ENCODE peak calls at places on chromosomes 6 and 20, in four cellular contexts. L is naive thymus-derived CD8-positive, alpha-beta T cell; P is breast epithelium; T is brain microvascular endothelial cell. Z is an unnamed sample.
A peak's percentile ranks its signal among the peaks of the same experiment; 100 is the strongest.

GRCh38 chr20:2691663-2692035 is 931 bp upstream of the EBF4 start:
- DNase-seq in L (no peak), P (no peak), T (no peak), Z (no peak)

GRCh38 chr20:56875052-56875663 is 246.1 kb downstream of the TFAP2C start:
- DNase-seq in L (no peak), P (no peak), T (peak; percentile 85), Z (no peak)

GRCh38 chr20:21110811-21111210 is 4.7 kb upstream of the LINC00237 start:
- DNase-seq in L (no peak), P (no peak), T (no peak), Z (no peak)

GRCh38 chr20:14337400-14338171 is at the start of gene FLRT3:
- DNase-seq in P (peak; percentile 88), T (peak; percentile 97), L (no peak), Z (peak; percentile 16)

GRCh38 chr6:13398421-13398994 is 70.2 kb upstream of the TBC1D7 start:
- DNase-seq in P (no peak), L (no peak), T (no peak), Z (no peak)

GRCh38 chr6:36997811-36998722 is 7.4 kb upstream of the FGD2 start:
- DNase-seq in P (peak; percentile 67), L (no peak), T (no peak), Z (no peak)

GRCh38 chr6:133645000-133645619 is 243.8 kb upstream of the TCF21 start:
- DNase-seq in L (no peak), P (no peak), T (peak; percentile 31), Z (no peak)

GRCh38 chr20:45822863-45823262 is 4.2 kb downstream of the TNNC2 start:
- DNase-seq in T (no peak), P (no peak), L (no peak), Z (no peak)

GRCh38 chr6:169960003-169960344 is 208.6 kb downstream of the ERMARD start:
- DNase-seq in P (peak; percentile 14), L (no peak), T (no peak), Z (no peak)

GRCh38 chr6:155782320-155782730 is 326.7 kb upstream of the NOX3 start:
- DNase-seq in P (peak; percentile 18), L (no peak), T (peak; percentile 91), Z (no peak)

Z was measured in thoracic aorta.